ENCODE peak calls at places on chromosomes 5 and 9, in eight cellular contexts. One of them, this sample, is unnamed.
A peak's percentile ranks its signal among the peaks of the same experiment; 100 is the strongest.

GRCh38 chr9:109176386-109176785 is 9.3 kb upstream of the FRRS1L start:
- DNase-seq in MCF 10A: no peak
- DNase-seq in Caco-2: no peak
- DNase-seq in NCI-H2171: no peak
- DNase-seq in stimulated activated CD8-positive, alpha-beta memory T cell treated with anti-CD3 and anti-CD28 coated beads, Interleukin-15, amount 100 ng/mL, for 1 hour: no peak
- DNase-seq in LHCN-M2: no peak
- DNase-seq in GM12891: no peak
- DNase-seq in left cardiac atrium: no peak
- DNase-seq in this sample: no peak

GRCh38 chr5:159531554-159532105 is 201.3 kb upstream of the IL12B start:
- DNase-seq in NCI-H2171: no peak
- DNase-seq in Caco-2: no peak
- DNase-seq in MCF 10A: no peak
- DNase-seq in stimulated activated CD8-positive, alpha-beta memory T cell treated with anti-CD3 and anti-CD28 coated beads, Interleukin-15, amount 100 ng/mL, for 1 hour: no peak
- DNase-seq in GM12891: no peak
- DNase-seq in left cardiac atrium: no peak
- DNase-seq in LHCN-M2: peak; percentile 12
- DNase-seq in this sample: no peak

GRCh38 chr5:84088996-84089395 is 295.7 kb downstream of the EDIL3 start:
- DNase-seq in GM12891: no peak
- DNase-seq in LHCN-M2: peak; percentile 69
- DNase-seq in left cardiac atrium: no peak
- DNase-seq in MCF 10A: peak; percentile 24
- DNase-seq in Caco-2: peak; percentile 19
- DNase-seq in stimulated activated CD8-positive, alpha-beta memory T cell treated with anti-CD3 and anti-CD28 coated beads, Interleukin-15, amount 100 ng/mL, for 1 hour: no peak
- DNase-seq in NCI-H2171: no peak
- DNase-seq in this sample: peak; percentile 26

GRCh38 chr9:76192013-76192412 is 202.2 kb downstream of the RFK start:
- DNase-seq in Caco-2: no peak
- DNase-seq in stimulated activated CD8-positive, alpha-beta memory T cell treated with anti-CD3 and anti-CD28 coated beads, Interleukin-15, amount 100 ng/mL, for 1 hour: no peak
- DNase-seq in left cardiac atrium: no peak
- DNase-seq in LHCN-M2: no peak
- DNase-seq in MCF 10A: no peak
- DNase-seq in NCI-H2171: no peak
- DNase-seq in GM12891: no peak
- DNase-seq in this sample: no peak

GRCh38 chr5:95715799-95716461 is 15.2 kb upstream of the RHOBTB3 start:
- DNase-seq in Caco-2: no peak
- DNase-seq in GM12891: no peak
- DNase-seq in left cardiac atrium: no peak
- DNase-seq in LHCN-M2: peak; percentile 95
- DNase-seq in MCF 10A: peak; percentile 86
- DNase-seq in stimulated activated CD8-positive, alpha-beta memory T cell treated with anti-CD3 and anti-CD28 coated beads, Interleukin-15, amount 100 ng/mL, for 1 hour: no peak
- DNase-seq in NCI-H2171: no peak
- DNase-seq in this sample: peak; percentile 63

GRCh38 chr5:150640311-150641005 is at the start of gene SYNPO:
- DNase-seq in GM12891: no peak
- DNase-seq in stimulated activated CD8-positive, alpha-beta memory T cell treated with anti-CD3 and anti-CD28 coated beads, Interleukin-15, amount 100 ng/mL, for 1 hour: no peak
- DNase-seq in LHCN-M2: peak; percentile 86
- DNase-seq in MCF 10A: peak; percentile 99
- DNase-seq in NCI-H2171: no peak
- DNase-seq in left cardiac atrium: peak; percentile 86
- DNase-seq in Caco-2: peak; percentile 56
- DNase-seq in this sample: peak; percentile 75

GRCh38 chr5:143635146-143635752 is 176.7 kb upstream of the HMHB1 start:
- DNase-seq in left cardiac atrium: no peak
- DNase-seq in LHCN-M2: peak; percentile 29
- DNase-seq in GM12891: no peak
- DNase-seq in Caco-2: peak; percentile 20
- DNase-seq in stimulated activated CD8-positive, alpha-beta memory T cell treated with anti-CD3 and anti-CD28 coated beads, Interleukin-15, amount 100 ng/mL, for 1 hour: no peak
- DNase-seq in MCF 10A: no peak
- DNase-seq in NCI-H2171: no peak
- DNase-seq in this sample: no peak

GRCh38 chr9:131731237-131731995 is 8.5 kb downstream of the RAPGEF1 start:
- DNase-seq in NCI-H2171: no peak
- DNase-seq in left cardiac atrium: no peak
- DNase-seq in LHCN-M2: peak; percentile 45
- DNase-seq in Caco-2: no peak
- DNase-seq in stimulated activated CD8-positive, alpha-beta memory T cell treated with anti-CD3 and anti-CD28 coated beads, Interleukin-15, amount 100 ng/mL, for 1 hour: no peak
- DNase-seq in GM12891: no peak
- DNase-seq in MCF 10A: no peak
- DNase-seq in this sample: no peak

GRCh38 chr5:38734353-38734752 is 111.5 kb upstream of the OSMR start:
- DNase-seq in left cardiac atrium: no peak
- DNase-seq in LHCN-M2: no peak
- DNase-seq in NCI-H2171: no peak
- DNase-seq in GM12891: no peak
- DNase-seq in MCF 10A: no peak
- DNase-seq in stimulated activated CD8-positive, alpha-beta memory T cell treated with anti-CD3 and anti-CD28 coated beads, Interleukin-15, amount 100 ng/mL, for 1 hour: no peak
- DNase-seq in Caco-2: peak; percentile 59
- DNase-seq in this sample: no peak

GRCh38 chr5:179833056-179833708 is 12.5 kb downstream of the SQSTM1 start:
- DNase-seq in GM12891: no peak
- DNase-seq in left cardiac atrium: no peak
- DNase-seq in MCF 10A: no peak
- DNase-seq in stimulated activated CD8-positive, alpha-beta memory T cell treated with anti-CD3 and anti-CD28 coated beads, Interleukin-15, amount 100 ng/mL, for 1 hour: no peak
- DNase-seq in NCI-H2171: no peak
- DNase-seq in LHCN-M2: no peak
- DNase-seq in Caco-2: no peak
- DNase-seq in this sample: no peak

GRCh38 chr9:29212590-29213373 is 1639.5 kb upstream of the C9orf72 start:
- DNase-seq in Caco-2: no peak
- DNase-seq in MCF 10A: peak; percentile 59
- DNase-seq in LHCN-M2: no peak
- DNase-seq in NCI-H2171: peak; percentile 27
- DNase-seq in stimulated activated CD8-positive, alpha-beta memory T cell treated with anti-CD3 and anti-CD28 coated beads, Interleukin-15, amount 100 ng/mL, for 1 hour: no peak
- DNase-seq in left cardiac atrium: no peak
- DNase-seq in GM12891: no peak
- DNase-seq in this sample: no peak

GRCh38 chr5:163696270-163696887 is 191.0 kb downstream of the MAT2B start:
- DNase-seq in MCF 10A: peak; percentile 90
- DNase-seq in LHCN-M2: peak; percentile 46
- DNase-seq in Caco-2: peak; percentile 52
- DNase-seq in stimulated activated CD8-positive, alpha-beta memory T cell treated with anti-CD3 and anti-CD28 coated beads, Interleukin-15, amount 100 ng/mL, for 1 hour: no peak
- DNase-seq in NCI-H2171: no peak
- DNase-seq in GM12891: no peak
- DNase-seq in left cardiac atrium: peak; percentile 24
- DNase-seq in this sample: peak; percentile 55

GRCh38 chr5:168157141-168157540 is 134.3 kb upstream of the WWC1 start:
- DNase-seq in NCI-H2171: no peak
- DNase-seq in stimulated activated CD8-positive, alpha-beta memory T cell treated with anti-CD3 and anti-CD28 coated beads, Interleukin-15, amount 100 ng/mL, for 1 hour: no peak
- DNase-seq in left cardiac atrium: no peak
- DNase-seq in GM12891: no peak
- DNase-seq in LHCN-M2: no peak
- DNase-seq in Caco-2: no peak
- DNase-seq in MCF 10A: no peak
- DNase-seq in this sample: no peak